ENCODE peak calls at places on chromosomes 12 and 14, in seven cellular contexts. T, I, J, G, Z, P and S are unnamed samples.

GRCh38 chr12:46553266-46553665 is 180.7 kb upstream of the SLC38A2 start:
- DNase-seq in P (no peak), T (no peak), G (no peak), Z (no peak), I (peak; percentile 82), J (no peak), S (peak; percentile 84)

GRCh38 chr14:60723218-60724079 is 702 bp downstream of the SIX4 start:
- DNase-seq in J (no peak), I (peak; percentile 84), T (peak; percentile 56), P (peak; percentile 26), G (no peak), Z (no peak), S (peak; percentile 65)

GRCh38 chr12:19759229-19759628 is 319.9 kb downstream of the AEBP2 start:
- DNase-seq in I (peak; percentile 81), Z (no peak), T (no peak), J (peak; percentile 11), P (no peak), G (no peak), S (peak; percentile 78)

GRCh38 chr14:35333797-35334743 is 41.9 kb downstream of the PSMA6 start:
- DNase-seq in P (no peak), J (no peak), T (peak; percentile 74), I (no peak), G (peak; percentile 36), Z (no peak), S (peak; percentile 34)

GRCh38 chr12:66329941-66330340 is 27.6 kb downstream of the HELB start:
- DNase-seq in Z (no peak), G (no peak), P (no peak), I (no peak), T (no peak), J (no peak), S (peak; percentile 16)

GRCh38 chr12:107491856-107492255 is 193.7 kb upstream of the PWP1 start:
- DNase-seq in P (no peak), Z (no peak), J (no peak), T (no peak), G (no peak), I (peak; percentile 76), S (no peak)

GRCh38 chr12:29517265-29517664 is 19.8 kb upstream of the OVCH1 start:
- DNase-seq in P (no peak), Z (no peak), I (no peak), T (no peak), J (no peak), G (no peak), S (peak; percentile 23)

GRCh38 chr14:75334191-75335051 is 55.8 kb downstream of the FOS start:
- DNase-seq in I (no peak), P (no peak), T (peak; percentile 83), G (no peak), J (no peak), Z (peak; percentile 86), S (no peak)

GRCh38 chr12:51160814-51161459 is 12.0 kb downstream of the TFCP2 start:
- DNase-seq in P (no peak), Z (no peak), I (no peak), T (no peak), G (no peak), J (peak; percentile 35), S (no peak)

GRCh38 chr12:88743946-88744685 is 163.8 kb upstream of the KITLG start:
- DNase-seq in G (no peak), P (no peak), T (no peak), J (no peak), I (peak; percentile 36), Z (no peak), S (no peak)

GRCh38 chr12:92538970-92539749 is 163.6 kb upstream of the PLEKHG7 start:
- DNase-seq in J (no peak), I (peak; percentile 88), T (peak; percentile 47), P (no peak), Z (peak; percentile 48), G (no peak), S (peak; percentile 84)

GRCh38 chr12:110468212-110469048 is at the start of the genes FAM216A and GPN3:
- DNase-seq in P (peak; percentile 93), Z (peak; percentile 96), I (peak; percentile 98), T (peak; percentile 98), G (peak; percentile 86), J (peak; percentile 94), S (peak; percentile 98)

GRCh38 chr12:114668905-114669304 is 15.1 kb downstream of the TBX3 start:
- DNase-seq in Z (no peak), T (no peak), J (no peak), P (no peak), I (no peak), G (no peak), S (no peak)

GRCh38 chr12:95709152-95709551 is 81.4 kb downstream of the NTN4 start:
- DNase-seq in Z (no peak), G (no peak), T (no peak), I (no peak), P (no peak), J (no peak), S (no peak)

GRCh38 chr12:10288989-10289388 is 18.7 kb upstream of the KLRD1 start:
- DNase-seq in J (no peak), P (no peak), I (no peak), T (peak; percentile 82), G (no peak), Z (no peak), S (no peak)

GRCh38 chr14:103624860-103625259 is 4.2 kb upstream of the KLC1 start:
- DNase-seq in P (peak; percentile 30), J (peak; percentile 41), T (no peak), Z (no peak), G (no peak), I (peak; percentile 51), S (peak; percentile 76)

GRCh38 chr14:104894331-104895206 is 29.5 kb downstream of the CEP170B start:
- DNase-seq in G (no peak), P (peak; percentile 4), I (no peak), Z (no peak), T (no peak), J (no peak), S (no peak)

GRCh38 chr12:119593578-119594398 is at the start of gene TMEM233:
- DNase-seq in P (peak; percentile 69), T (no peak), G (no peak), Z (no peak), J (no peak), I (peak; percentile 12), S (no peak)

GRCh38 chr12:8913702-8914032 is 642 bp upstream of the PHC1 start:
- DNase-seq in I (no peak), T (no peak), P (no peak), G (no peak), Z (no peak), J (no peak), S (no peak)

GRCh38 chr12:55642275-55643068 is 5.8 kb downstream of the OR10P1 start:
- DNase-seq in I (no peak), T (peak; percentile 61), J (no peak), P (no peak), Z (no peak), G (no peak), S (no peak)

GRCh38 chr12:1660304-1661187 is 30.3 kb upstream of the ADIPOR2 start:
- DNase-seq in J (no peak), G (no peak), Z (no peak), T (peak; percentile 61), I (no peak), P (no peak), S (peak; percentile 23)

GRCh38 chr12:70277973-70278372 is 34.7 kb downstream of the CNOT2 start:
- DNase-seq in I (no peak), Z (no peak), T (no peak), G (no peak), J (no peak), P (no peak), S (no peak)

GRCh38 chr12:130405332-130405731 is 67.6 kb downstream of the PIWIL1 start:
- DNase-seq in G (no peak), I (no peak), J (no peak), P (no peak), Z (no peak), T (no peak), S (no peak)

GRCh38 chr12:15522574-15523187 is 200.4 kb downstream of the PTPRO start:
- DNase-seq in Z (no peak), P (peak; percentile 23), J (no peak), G (no peak), T (no peak), I (peak; percentile 68), S (peak; percentile 50)

GRCh38 chr14:85313801-85314207 is 216.1 kb upstream of the FLRT2 start:
- DNase-seq in J (peak; percentile 47), Z (no peak), I (peak; percentile 92), P (no peak), T (no peak), G (no peak), S (no peak)

GRCh38 chr14:33259764-33260163 is 321.1 kb downstream of the NPAS3 start:
- DNase-seq in T (no peak), P (no peak), G (no peak), Z (no peak), J (no peak), I (no peak), S (no peak)

GRCh38 chr12:117452071-117452470 is 90.6 kb upstream of the NOS1 start:
- DNase-seq in G (no peak), P (no peak), I (no peak), J (no peak), T (no peak), Z (no peak), S (no peak)

GRCh38 chr12:8899835-8900234 is 14.5 kb upstream of the PHC1 start:
- DNase-seq in Z (peak; percentile 38), P (no peak), T (no peak), I (no peak), J (no peak), G (no peak), S (no peak)

GRCh38 chr14:80387563-80387981 is 176.3 kb upstream of the DIO2 start:
- DNase-seq in P (no peak), I (peak; percentile 18), G (no peak), T (no peak), Z (no peak), J (no peak), S (peak; percentile 75)

GRCh38 chr14:34053666-34054065 is 102.8 kb upstream of the EGLN3 start:
- DNase-seq in Z (no peak), T (no peak), I (no peak), J (no peak), P (no peak), G (no peak), S (peak; percentile 54)

GRCh38 chr14:100589071-100589759 is 2.0 kb upstream of the BEGAIN start:
- DNase-seq in T (no peak), J (no peak), Z (no peak), I (no peak), G (no peak), P (no peak), S (no peak)

GRCh38 chr12:43273467-43273866 is 278.5 kb downstream of the ADAMTS20 start:
- DNase-seq in Z (no peak), G (no peak), T (no peak), P (no peak), J (no peak), I (no peak), S (no peak)

GRCh38 chr12:12599750-12600643 is 11.7 kb upstream of the CREBL2 start:
- DNase-seq in J (no peak), P (no peak), I (no peak), T (no peak), Z (no peak), G (no peak), S (no peak)

GRCh38 chr12:49121047-49121696 is 10.0 kb downstream of the TUBA1B start:
- DNase-seq in I (peak; percentile 61), Z (no peak), G (no peak), J (no peak), P (peak; percentile 75), T (no peak), S (peak; percentile 77)

GRCh38 chr12:29566441-29566840 is 69.0 kb upstream of the OVCH1 start:
- DNase-seq in P (no peak), Z (no peak), J (no peak), G (no peak), T (no peak), I (peak; percentile 86), S (peak; percentile 90)

GRCh38 chr12:109770104-109770860 is 56.7 kb downstream of the FAM222A start:
- DNase-seq in J (no peak), G (no peak), P (no peak), I (no peak), Z (no peak), T (peak; percentile 29), S (no peak)

GRCh38 chr12:87509233-87509820 is 519.9 kb downstream of the C12orf50 start:
- DNase-seq in I (peak; percentile 90), P (no peak), Z (no peak), J (no peak), G (no peak), T (no peak), S (peak; percentile 76)